ENCODE peak calls at places on chromosome 17, in four cellular contexts. W, N, Z and X are unnamed samples.

GRCh38 chr17:9700754-9701476 is 55.6 kb downstream of the USP43 start:
- DNase-seq in W (no peak), N (no peak), Z (no peak), X (no peak)

GRCh38 chr17:29663155-29663554 is 40.4 kb upstream of the CORO6 start:
- DNase-seq in W (no peak), N (no peak), Z (peak; percentile 55), X (no peak)

GRCh38 chr17:73291260-73291801 is 20.5 kb downstream of the CDC42EP4 start:
- DNase-seq in W (peak; percentile 63), N (peak; percentile 97), Z (peak; percentile 86), X (no peak)

GRCh38 chr17:57889892-57890856 is 40.3 kb upstream of the MRPS23 start:
- DNase-seq in W (peak; percentile 87), N (peak; percentile 88), Z (peak; percentile 86), X (no peak)

GRCh38 chr17:37476431-37477130 is 13.1 kb upstream of the DUSP14 start:
- DNase-seq in W (peak; percentile 30), N (no peak), Z (peak; percentile 55), X (no peak)

GRCh38 chr17:30091166-30091670 is 25.4 kb upstream of the NSRP1 start:
- DNase-seq in W (no peak), N (no peak), Z (no peak), X (no peak)

GRCh38 chr17:63035695-63036094 is 69.7 kb downstream of the TANC2 start:
- DNase-seq in W (no peak), N (no peak), Z (no peak), X (no peak)

GRCh38 chr17:15386083-15386482 is 44.7 kb upstream of the TEKT3 start:
- DNase-seq in W (no peak), N (no peak), Z (no peak), X (no peak)

GRCh38 chr17:37466471-37466870 is 23.2 kb upstream of the DUSP14 start:
- DNase-seq in W (no peak), N (no peak), Z (no peak), X (no peak)

GRCh38 chr17:45672301-45672700 is 111.8 kb upstream of the CRHR1 start:
- DNase-seq in W (no peak), N (no peak), Z (no peak), X (no peak)

GRCh38 chr17:31738488-31738887 is 120.6 kb downstream of the COPRS start:
- DNase-seq in W (peak; percentile 45), N (no peak), Z (no peak), X (no peak)

GRCh38 chr17:65070620-65071019 is 14.1 kb upstream of the GNA13 start:
- DNase-seq in W (no peak), N (no peak), Z (no peak), X (no peak)

GRCh38 chr17:61504697-61505096 is 52.5 kb downstream of the TBX4 start:
- DNase-seq in W (no peak), N (peak; percentile 82), Z (peak; percentile 96), X (no peak)

GRCh38 chr17:12352127-12352526 is 313.6 kb upstream of the MYOCD start:
- DNase-seq in W (no peak), N (no peak), Z (no peak), X (no peak)

GRCh38 chr17:56979091-56979480 is 1.2 kb downstream of the SCPEP1 start:
- DNase-seq in W (no peak), N (no peak), Z (no peak), X (no peak)

GRCh38 chr17:69734656-69735055 is 320.2 kb downstream of the MAP2K6 start:
- DNase-seq in W (no peak), N (no peak), Z (no peak), X (no peak)

GRCh38 chr17:28615260-28615940 is 1.4 kb upstream of the RSKR start:
- DNase-seq in W (no peak), N (no peak), Z (no peak), X (no peak)

GRCh38 chr17:15265131-15265530 is at the start of gene PMP22:
- DNase-seq in W (peak; percentile 70), N (no peak), Z (no peak), X (no peak)

GRCh38 chr17:27905524-27906237 is 12.5 kb upstream of the LYRM9 start:
- DNase-seq in W (no peak), N (no peak), Z (no peak), X (no peak)

GRCh38 chr17:66347661-66348604 is 45.5 kb downstream of the PRKCA start:
- DNase-seq in W (no peak), N (peak; percentile 55), Z (peak; percentile 54), X (no peak)

GRCh38 chr17:48137658-48138057 is 30.1 kb downstream of the SNX11 start:
- DNase-seq in W (no peak), N (no peak), Z (no peak), X (no peak)

GRCh38 chr17:8220783-8221662 is 10.6 kb upstream of the AURKB start:
- DNase-seq in W (peak; percentile 94), N (peak; percentile 84), Z (peak; percentile 95), X (peak; percentile 92)

GRCh38 chr17:60749050-60749449 is 71.4 kb downstream of the BCAS3 start:
- DNase-seq in W (no peak), N (no peak), Z (no peak), X (no peak)

GRCh38 chr17:68089881-68090280 is 54.3 kb downstream of the KPNA2 start:
- DNase-seq in W (peak; percentile 72), N (no peak), Z (peak; percentile 24), X (no peak)

GRCh38 chr17:3635474-3636153 is 436 bp downstream of the SHPK start:
- DNase-seq in W (no peak), N (no peak), Z (no peak), X (no peak)

GRCh38 chr17:58531122-58531521 is 16.7 kb upstream of the MTMR4 start:
- DNase-seq in W (no peak), N (no peak), Z (no peak), X (no peak)

DNA sequence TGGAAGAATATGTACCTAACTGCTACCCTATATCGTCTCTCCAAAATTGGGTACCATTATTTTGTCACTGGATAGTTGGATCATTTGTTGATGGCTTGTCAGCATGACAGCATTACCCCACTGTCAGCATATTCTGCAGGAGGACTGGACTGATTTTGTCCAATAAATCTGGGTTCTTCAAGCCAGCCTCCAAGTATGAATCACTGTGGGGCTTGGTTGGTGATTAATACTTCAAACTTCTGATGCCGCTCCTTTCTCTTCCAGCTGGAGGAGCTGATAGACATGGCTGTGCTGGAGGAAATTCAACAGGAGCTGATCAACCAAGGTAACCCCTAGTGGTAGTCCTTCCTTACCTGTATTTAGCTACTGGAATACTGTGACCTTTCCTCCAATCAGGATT is 2.5 kb downstream of the RPAIN start:
- DNase-seq in W (no peak), N (peak; percentile 68), Z (peak; percentile 83), X (no peak)
- TF ChIP-seq CTCF in W (no peak), N (no peak), Z (peak; percentile 30), X (no peak)

GRCh38 chr17:77414811-77415400 is 274.1 kb downstream of the SEC14L1 start:
- DNase-seq in W (no peak), N (no peak), Z (no peak), X (no peak)

GRCh38 chr17:77407321-77408277 is 266.8 kb downstream of the SEC14L1 start:
- DNase-seq in W (no peak), N (no peak), Z (no peak), X (no peak)

GRCh38 chr17:77408284-77408683 is 267.5 kb downstream of the SEC14L1 start:
- DNase-seq in W (no peak), N (no peak), Z (no peak), X (no peak)

GRCh38 chr17:77409282-77410161 is 268.8 kb downstream of the SEC14L1 start:
- DNase-seq in W (peak; percentile 78), N (peak; percentile 79), Z (peak; percentile 58), X (no peak)

DNA sequence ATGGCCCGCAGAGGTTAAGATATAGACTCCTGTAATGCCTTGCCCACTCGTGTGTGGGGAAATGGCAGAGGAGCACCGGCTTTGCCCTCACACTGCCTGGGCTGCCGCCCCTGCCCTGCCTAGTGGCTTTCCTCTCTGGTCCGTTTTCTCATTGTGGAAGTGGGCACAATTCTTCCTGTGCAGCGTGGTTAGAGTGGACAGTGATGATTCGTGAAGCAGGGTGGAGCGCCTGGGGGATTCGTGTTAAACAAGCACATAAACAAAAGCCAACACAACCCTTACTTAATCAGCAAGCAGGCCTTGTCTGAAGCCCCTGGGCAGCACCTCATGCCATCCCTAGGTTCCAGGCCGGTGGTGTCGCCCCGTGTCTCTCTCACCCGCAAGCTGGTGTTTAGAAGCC is 269.7 kb downstream of the SEC14L1 start:
- DNase-seq in W (no peak), N (no peak), Z (no peak), X (no peak)
- TF ChIP-seq CTCF in W (no peak), N (no peak), Z (no peak), X (no peak)

GRCh38 chr17:81510798-81511549 is 1.6 kb downstream of the ACTG1 start:
- DNase-seq in W (no peak), N (no peak), Z (no peak), X (peak; percentile 71)

GRCh38 chr17:81511800-81512559 is 619 bp downstream of the ACTG1 start:
- DNase-seq in W (peak; percentile 43), N (no peak), Z (no peak), X (no peak)

GRCh38 chr17:81510524-81510797 is 2.1 kb downstream of the ACTG1 start:
- DNase-seq in W (no peak), N (no peak), Z (no peak), X (no peak)

GRCh38 chr17:81512560-81512983 is at the start of gene ACTG1:
- DNase-seq in W (peak; percentile 93), N (peak; percentile 94), Z (peak; percentile 91), X (peak; percentile 96)

DNA sequence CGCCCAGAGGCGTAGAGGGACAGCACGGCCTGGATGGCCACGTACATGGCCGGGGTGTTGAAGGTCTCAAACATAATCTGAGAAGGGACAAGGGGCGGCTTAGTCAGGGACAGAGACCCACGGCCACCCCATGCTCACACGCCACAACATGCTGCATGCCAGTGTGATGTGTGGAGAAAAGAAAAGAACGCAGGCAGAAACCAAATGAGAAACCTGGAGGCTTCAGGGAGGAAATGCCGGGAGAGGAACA is 1.1 kb downstream of the ACTG1 start:
- DNase-seq in W (no peak), N (no peak), Z (peak; percentile 35), X (no peak)
- TF ChIP-seq CTCF in W (no peak), N (no peak), Z (no peak), X (no peak)

DNA sequence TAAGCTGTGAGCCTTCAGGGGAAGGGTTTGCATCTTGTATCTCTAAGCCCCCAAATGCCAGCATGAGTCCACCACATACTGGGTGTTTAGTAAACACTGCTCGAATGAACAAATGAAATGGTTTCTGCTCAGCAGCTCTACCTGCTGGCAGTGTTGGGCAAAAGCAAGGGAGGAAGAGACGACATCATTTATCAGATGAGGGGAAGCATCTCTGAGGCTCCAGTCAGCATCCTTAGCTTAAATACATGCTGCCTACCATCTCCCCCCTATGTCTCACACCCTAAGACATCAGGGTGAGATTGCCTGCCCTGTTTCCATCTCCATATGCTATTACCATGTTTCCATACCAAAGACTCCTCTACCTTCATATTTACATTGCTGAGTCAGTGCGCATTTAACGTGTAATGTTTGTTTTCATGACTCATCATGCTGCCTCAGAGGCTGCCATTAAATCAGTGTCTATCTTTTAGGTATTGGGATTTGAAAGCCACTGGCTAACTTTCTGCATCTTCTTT is 379.8 kb downstream of the UTP18 start:
- DNase-seq in W (no peak), N (no peak), Z (no peak), X (no peak)
- TF ChIP-seq CTCF in W (peak; percentile 21), N (no peak), Z (no peak), X (peak; percentile 63)

GRCh38 chr17:21061971-21062526 is 19.2 kb upstream of the USP22 start:
- DNase-seq in W (no peak), N (no peak), Z (no peak), X (no peak)

GRCh38 chr17:21059761-21060160 is 16.9 kb upstream of the USP22 start:
- DNase-seq in W (no peak), N (no peak), Z (no peak), X (no peak)

GRCh38 chr17:21061158-21061835 is 18.5 kb upstream of the USP22 start:
- DNase-seq in W (no peak), N (no peak), Z (no peak), X (no peak)

GRCh38 chr17:21058098-21058893 is 15.5 kb upstream of the USP22 start:
- DNase-seq in W (no peak), N (no peak), Z (peak; percentile 45), X (no peak)
- TF ChIP-seq CTCF in W (no peak), N (peak; percentile 22), Z (peak; percentile 27), X (no peak)